ENCODE peak calls at places on chromosomes 1 and 21, in four cellular contexts. I is GM12891, J is K562, T is GM12878. E is an unnamed sample.
A peak's percentile ranks its signal among the peaks of the same experiment; 100 is the strongest.

GRCh38 chr1:176187001-176187400 is 20.1 kb downstream of the COP1 start:
- DNase-seq in I (no peak), T (no peak), J (no peak), E (no peak)

GRCh38 chr1:34781071-34781843 is at the start of gene GJB3:
- DNase-seq in T (no peak), J (no peak), I (no peak), E (no peak)

GRCh38 chr1:182389619-182390047 is 2.0 kb downstream of the GLUL start:
- DNase-seq in I (peak; percentile 28), J (no peak), T (no peak), E (no peak)

GRCh38 chr1:88773540-88774150 is 89.6 kb downstream of the PKN2 start:
- DNase-seq in J (no peak), I (no peak), T (no peak), E (no peak)

GRCh38 chr1:111139234-111139955 is 498 bp downstream of the DRAM2 start:
- DNase-seq in J (peak; percentile 69), I (peak; percentile 37), T (peak; percentile 60), E (peak; percentile 66)

GRCh38 chr1:66371233-66372005 is 162.5 kb upstream of the SGIP1 start:
- DNase-seq in I (no peak), T (no peak), J (no peak), E (no peak)

GRCh38 chr1:160739098-160739511 is at the start of gene SLAMF7:
- DNase-seq in J (no peak), I (no peak), T (peak; percentile 81), E (peak; percentile 76)

GRCh38 chr1:240122639-240123604 is 31.2 kb downstream of the FMN2 start:
- DNase-seq in J (no peak), T (no peak), I (no peak), E (no peak)

GRCh38 chr1:76682152-76682551 is 185.1 kb upstream of the ST6GALNAC5 start:
- DNase-seq in T (no peak), I (no peak), J (no peak), E (no peak)

GRCh38 chr21:46498335-46499050 is 39.8 kb downstream of the DIP2A start:
- DNase-seq in J (no peak), I (no peak), T (no peak), E (no peak)

GRCh38 chr21:46099476-46099875 is 1.6 kb downstream of the COL6A2 start:
- DNase-seq in J (peak; percentile 13), I (peak; percentile 10), T (no peak), E (no peak)

GRCh38 chr1:44721521-44722361 is 9.2 kb downstream of the RNU5D-1 start:
- DNase-seq in J (peak; percentile 96), I (peak; percentile 56), T (peak; percentile 99), E (peak; percentile 95)

GRCh38 chr1:216028630-216029029 is 394.6 kb downstream of the USH2A start:
- DNase-seq in I (no peak), T (no peak), J (no peak), E (no peak)

GRCh38 chr1:234925440-234926251 is 203.0 kb downstream of the TOMM20 start:
- DNase-seq in I (no peak), T (peak; percentile 40), J (no peak), E (no peak)

GRCh38 chr1:155320661-155321576 is at the start of gene RUSC1:
- DNase-seq in J (peak; percentile 75), I (peak; percentile 79), T (no peak), E (no peak)

DNA sequence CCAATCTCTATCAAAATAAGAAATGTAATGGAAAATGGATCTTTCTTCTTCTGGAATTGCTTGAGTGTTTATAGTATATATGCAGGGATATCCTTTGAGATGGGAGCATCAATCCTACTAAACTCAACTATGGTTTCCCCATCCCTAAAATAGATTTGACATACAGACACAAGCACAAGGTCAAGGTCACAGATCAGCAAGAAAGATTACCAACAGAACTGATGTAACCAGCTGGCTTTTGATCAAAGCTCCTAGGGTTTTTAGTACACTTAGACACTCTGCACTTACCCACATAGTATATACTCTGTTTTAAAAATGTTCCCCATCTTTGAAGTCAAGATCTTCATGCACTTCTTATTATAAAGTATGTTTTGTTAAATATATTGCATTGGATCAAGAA is 85.5 kb downstream of the NRIP1 start:
- DNase-seq in I (no peak), J (no peak), T (no peak), E (no peak)
- TF ChIP-seq SPI1 in I (no peak), J (no peak), T (no peak), E (no peak)

DNA sequence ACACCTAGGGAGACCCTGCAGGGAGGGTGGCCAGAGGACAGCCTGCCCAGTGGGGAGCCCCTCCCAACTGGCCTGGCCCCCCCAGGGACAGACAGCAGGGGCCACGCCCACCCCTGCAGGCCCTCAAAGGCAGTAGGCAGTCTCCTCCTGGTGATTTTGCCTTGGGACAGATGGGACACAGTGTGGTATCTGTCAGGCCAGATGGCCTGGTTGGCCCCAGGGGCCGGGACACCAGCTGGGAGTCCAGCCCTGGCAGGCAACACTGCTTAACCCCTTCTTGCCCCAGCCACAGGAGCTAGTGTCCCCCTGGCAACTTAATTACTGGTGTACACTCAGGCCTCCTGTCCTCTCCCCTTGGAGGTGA is 17.8 kb downstream of the IFFO2 start:
- DNase-seq in J (no peak), I (no peak), T (no peak), E (no peak)
- TF ChIP-seq SPI1 in J (no peak), I (no peak), T (no peak), E (no peak)

DNA sequence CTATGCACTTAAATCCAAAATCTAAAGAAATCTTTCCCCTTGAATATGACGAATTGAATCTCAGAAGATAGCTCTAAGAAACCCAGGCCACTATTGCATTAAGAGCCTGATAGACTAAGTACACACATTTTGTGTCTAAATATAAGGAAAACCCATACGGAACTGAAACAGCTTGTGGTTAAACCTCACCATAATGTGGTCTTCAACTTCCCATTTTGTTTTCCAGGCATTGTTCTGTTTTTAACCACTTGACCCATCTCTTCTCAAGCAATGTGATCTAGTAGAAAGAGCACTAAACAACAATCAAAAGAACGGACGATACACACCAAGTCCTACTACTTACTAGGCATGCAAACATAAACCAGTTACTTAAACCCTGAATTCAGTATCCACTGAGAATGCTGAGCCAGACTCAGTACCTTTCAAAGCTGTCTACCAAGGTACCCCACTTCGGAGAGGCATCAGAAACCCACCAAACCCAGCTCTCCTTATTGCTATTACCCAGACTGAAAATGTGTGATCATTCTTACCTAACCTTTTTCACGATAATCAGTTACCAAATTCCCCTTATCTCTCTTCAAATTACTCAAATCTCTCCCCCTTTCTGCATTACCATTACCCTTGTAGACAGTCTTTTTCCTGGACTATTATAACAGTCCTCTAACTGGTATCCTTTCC is 12.8 kb downstream of the OTUD7B start:
- DNase-seq in T (peak; percentile 97), J (no peak), I (no peak), E (peak; percentile 75)
- TF ChIP-seq SPI1 in T (peak; percentile 99), J (no peak), I (peak; percentile 99), E (peak; percentile 85)

GRCh38 chr1:9606948-9607347 is 18.2 kb downstream of the TMEM201 start:
- DNase-seq in T (no peak), I (no peak), J (no peak), E (no peak)

GRCh38 chr1:9607352-9607751 is 18.6 kb downstream of the TMEM201 start:
- DNase-seq in J (no peak), I (no peak), T (no peak), E (no peak)

GRCh38 chr1:9603766-9604753 is 15.3 kb downstream of the TMEM201 start:
- DNase-seq in T (no peak), J (no peak), I (no peak), E (no peak)

GRCh38 chr1:9605946-9606455 is 17.3 kb downstream of the TMEM201 start:
- DNase-seq in I (no peak), T (no peak), J (no peak), E (no peak)

DNA sequence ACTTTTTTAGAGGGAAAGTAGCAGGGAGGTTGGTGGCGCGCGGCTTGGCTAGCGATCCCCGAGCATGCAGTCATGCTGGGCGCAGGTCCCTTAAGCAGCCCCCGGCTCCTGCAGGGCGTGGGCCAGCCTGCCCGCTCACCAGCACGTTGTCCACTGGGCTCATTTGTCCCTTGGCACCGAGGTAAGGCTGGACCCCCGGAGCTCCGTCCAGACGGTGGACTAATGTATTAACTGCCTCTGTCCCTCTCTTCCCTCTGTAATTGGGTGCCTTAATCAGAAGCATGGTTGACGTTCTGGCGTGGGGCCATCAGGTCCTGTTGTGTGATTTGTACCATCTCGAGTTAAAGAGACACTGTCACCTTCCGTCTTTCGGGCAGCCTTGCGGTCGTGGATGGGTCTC is 17.7 kb downstream of the TMEM201 start:
- DNase-seq in I (no peak), J (no peak), T (no peak), E (no peak)
- TF ChIP-seq SPI1 in I (no peak), J (no peak), T (no peak), E (no peak)

DNA sequence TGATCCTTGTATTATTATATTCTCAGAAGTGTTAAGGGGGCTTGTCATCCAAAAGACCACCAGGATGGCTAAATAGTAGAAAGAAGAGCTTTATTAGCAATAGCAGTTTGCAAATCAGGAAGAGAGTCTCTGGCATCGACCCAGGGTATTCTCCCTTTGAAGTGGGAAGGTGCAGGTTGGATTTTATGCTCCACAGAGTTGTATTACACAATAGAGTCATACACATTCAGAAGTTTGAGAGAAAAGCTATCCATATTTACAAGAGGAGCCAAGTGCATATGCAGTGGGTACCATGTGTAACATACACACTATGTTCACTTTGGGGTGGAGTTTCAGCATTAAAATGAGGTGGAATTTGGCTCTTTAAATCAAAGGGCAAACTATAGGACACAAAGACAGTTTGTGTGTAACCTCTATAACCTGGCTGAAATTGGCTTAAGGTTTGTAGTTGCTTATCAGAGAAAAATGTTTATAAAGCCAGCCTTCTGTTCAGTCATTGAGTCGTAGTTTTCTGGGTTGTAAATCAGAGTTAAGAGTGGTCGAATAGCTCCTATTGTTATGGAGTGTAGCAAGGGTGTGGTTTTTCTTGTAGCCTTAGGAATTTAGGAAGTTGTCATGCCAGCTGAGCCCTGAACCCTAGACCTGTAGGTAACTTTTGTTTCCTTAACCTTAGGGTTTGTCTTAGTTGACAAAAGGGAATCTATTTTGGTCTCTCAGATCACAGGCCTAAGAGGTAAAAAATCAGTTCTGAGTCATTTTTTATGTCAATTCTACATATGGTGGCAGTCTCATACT is 125.3 kb downstream of the DNM3 start:
- DNase-seq in T (no peak), J (no peak), I (no peak), E (no peak)
- TF ChIP-seq SPI1 in T (no peak), J (no peak), I (no peak), E (no peak)